ENCODE peak calls at places on chromosome 9, in seven cellular contexts. F, L, K, P, N, B and U are unnamed samples.

GRCh38 chr9:72089461-72090130 is 29.2 kb upstream of the C9orf57 start:
- DNase-seq in L (no peak), P (no peak), K (no peak), N (no peak), B (no peak), F (no peak), U (no peak)

GRCh38 chr9:83234541-83234940 is 171.6 kb upstream of the RASEF start:
- DNase-seq in P (no peak), L (no peak), N (no peak), K (no peak), B (no peak), F (no peak), U (no peak)

GRCh38 chr9:71249729-71250317 is 128.4 kb upstream of the TRPM3 start:
- DNase-seq in K (no peak), B (peak), N (no peak), P (peak), F (peak), L (peak), U (peak)

GRCh38 chr9:33180526-33181184 is 13.5 kb upstream of the B4GALT1 start:
- DNase-seq in P (peak), B (no peak), K (no peak), F (no peak), N (no peak), L (peak), U (no peak)

GRCh38 chr9:137319976-137320551 is 18.0 kb upstream of the NRARP start:
- DNase-seq in K (no peak), N (no peak), B (no peak), P (no peak), F (no peak), L (no peak), U (no peak)

GRCh38 chr9:136629879-136630661 is 32.6 kb upstream of the EGFL7 start:
- DNase-seq in F (no peak), N (peak), K (peak), L (peak), P (no peak), B (no peak), U (no peak)

GRCh38 chr9:10678790-10679189 is 66.0 kb upstream of the PTPRD start:
- DNase-seq in P (no peak), K (no peak), F (no peak), N (no peak), L (peak), B (peak), U (no peak)

GRCh38 chr9:5025416-5025815 is 40.3 kb downstream of the JAK2 start:
- DNase-seq in P (no peak), B (no peak), L (no peak), N (no peak), F (no peak), K (no peak), U (no peak)

GRCh38 chr9:136438909-136439549 is 616 bp downstream of the INPP5E start:
- DNase-seq in L (peak), K (peak), B (no peak), F (no peak), P (peak), N (no peak), U (no peak)

GRCh38 chr9:92992549-92992948 is 45.2 kb downstream of the FGD3 start:
- DNase-seq in F (no peak), N (no peak), P (no peak), L (no peak), K (no peak), B (no peak), U (no peak)

GRCh38 chr9:95087659-95088242 is 229.8 kb downstream of the FANCC start:
- DNase-seq in P (no peak), N (peak), K (no peak), B (peak), L (peak), F (peak), U (no peak)